ENCODE peak calls at places on chromosomes 13 and 19, in nine cellular contexts. L is lower leg skin, K is heart right ventricle, N is foreskin fibroblast, R is astrocyte, T is IMR-90, D is pancreas, S is OCI-LY7, H is fibroblast of the aortic adventitia. V is an unnamed sample.

GRCh38 chr19:45161715-45162463 is 1.1 kb upstream of the NKPD1 start:
- DNase-seq in L (no peak), K (no peak), N (peak), R (no peak), T (peak), D (peak), S (no peak), H (peak), V (no peak)

GRCh38 chr13:61664821-61665705 is 249.4 kb upstream of the PCDH20 start:
- DNase-seq in L (no peak), K (no peak), N (no peak), R (peak), T (no peak), D (peak), S (no peak), H (no peak), V (no peak)

GRCh38 chr13:50809133-50810090 is 34.1 kb downstream of the DLEU7 start:
- DNase-seq in L (no peak), K (no peak), N (no peak), R (no peak), T (no peak), D (no peak), S (no peak), H (no peak), V (no peak)

GRCh38 chr19:49631279-49631588 is 8.7 kb downstream of the RRAS start:
- DNase-seq in L (no peak), K (no peak), N (peak), R (no peak), T (no peak), D (no peak), S (no peak), H (no peak), V (no peak)

GRCh38 chr13:79485451-79485850 is 4.5 kb downstream of the NDFIP2 start:
- DNase-seq in L (no peak), K (no peak), N (no peak), R (no peak), T (no peak), D (no peak), S (no peak), H (no peak), V (no peak)

GRCh38 chr19:35202722-35203674 is 25.5 kb downstream of the FAM187B start:
- DNase-seq in L (no peak), K (no peak), N (no peak), R (no peak), T (no peak), D (no peak), S (no peak), H (no peak), V (no peak)

GRCh38 chr13:41054919-41055619 is 6.2 kb upstream of the WBP4 start:
- DNase-seq in L (no peak), K (no peak), N (peak), R (no peak), T (no peak), D (no peak), S (peak), H (no peak), V (no peak)

GRCh38 chr19:40756502-40757110 is 5.6 kb downstream of the SNRPA start:
- DNase-seq in L (no peak), K (no peak), N (no peak), R (no peak), T (no peak), D (no peak), S (no peak), H (no peak), V (no peak)

GRCh38 chr13:78806457-78806856 is 147.5 kb upstream of the OBI1 start:
- DNase-seq in L (no peak), K (no peak), N (no peak), R (no peak), T (no peak), D (no peak), S (no peak), H (no peak), V (no peak)

GRCh38 chr19:32172761-32173160 is 172.6 kb upstream of the ZNF507 start:
- DNase-seq in L (no peak), K (no peak), N (no peak), R (no peak), T (no peak), D (no peak), S (no peak), H (no peak), V (no peak)

GRCh38 chr13:22454586-22454985 is 726.2 kb upstream of the SGCG start:
- DNase-seq in L (no peak), K (no peak), N (no peak), R (no peak), T (no peak), D (no peak), S (no peak), H (no peak), V (no peak)

GRCh38 chr19:55132453-55133129 is 15.2 kb upstream of the PPP1R12C start:
- DNase-seq in L (no peak), K (no peak), N (no peak), R (no peak), T (no peak), D (no peak), S (peak), H (no peak), V (no peak)

GRCh38 chr19:2354670-2355069 is 5.4 kb upstream of the TMPRSS9 start:
- DNase-seq in L (no peak), K (no peak), N (no peak), R (no peak), T (no peak), D (no peak), S (no peak), H (no peak), V (no peak)

GRCh38 chr19:52171321-52172169 is at the start of gene ZNF836:
- DNase-seq in L (peak), K (peak), N (peak), R (peak), T (peak), D (peak), S (peak), H (peak), V (no peak)

GRCh38 chr19:35713904-35714440 is 3.8 kb upstream of the KMT2B start:
- DNase-seq in L (no peak), K (no peak), N (no peak), R (no peak), T (no peak), D (no peak), S (no peak), H (no peak), V (no peak)

GRCh38 chr19:50716178-50717025 is 3.2 kb downstream of the SHANK1 start:
- DNase-seq in L (no peak), K (no peak), N (no peak), R (no peak), T (no peak), D (peak), S (no peak), H (no peak), V (no peak)

GRCh38 chr13:47598340-47598911 is 402.6 kb downstream of the SUCLA2 start:
- DNase-seq in L (no peak), K (no peak), N (peak), R (no peak), T (peak), D (no peak), S (peak), H (peak), V (no peak)

GRCh38 chr19:50922316-50922853 is 11.2 kb upstream of the KLK4 start:
- DNase-seq in L (no peak), K (peak), N (peak), R (peak), T (peak), D (peak), S (peak), H (peak), V (no peak)

GRCh38 chr19:46240693-46241092 is 11.2 kb downstream of the IGFL1 start:
- DNase-seq in L (peak), K (no peak), N (no peak), R (no peak), T (no peak), D (no peak), S (no peak), H (no peak), V (no peak)

GRCh38 chr19:46239193-46239767 is 9.7 kb downstream of the IGFL1 start:
- DNase-seq in L (no peak), K (no peak), N (no peak), R (no peak), T (no peak), D (no peak), S (no peak), H (no peak), V (no peak)

GRCh38 chr19:46241676-46242075 is 12.1 kb downstream of the IGFL1 start:
- DNase-seq in L (no peak), K (no peak), N (no peak), R (no peak), T (no peak), D (no peak), S (no peak), H (no peak), V (no peak)
- H3K4me3 ChIP-seq in L (no peak), K (no peak), N (no peak), R (no peak), T (no peak), D (no peak), S (no peak), H (no peak), V (no peak)

GRCh38 chr19:18636969-18637629 is at the start of gene KLHL26:
- DNase-seq in L (no peak), K (no peak), N (no peak), R (no peak), T (no peak), D (peak), S (no peak), H (no peak), V (no peak)

GRCh38 chr19:18636183-18636968 is 452 bp upstream of the KLHL26 start:
- DNase-seq in L (peak), K (peak), N (peak), R (peak), T (peak), D (peak), S (peak), H (peak), V (peak)

GRCh38 chr19:18639706-18640105 is 2.9 kb downstream of the KLHL26 start:
- DNase-seq in L (no peak), K (no peak), N (no peak), R (no peak), T (no peak), D (no peak), S (no peak), H (no peak), V (no peak)

GRCh38 chr19:18635831-18636182 is 1.0 kb upstream of the KLHL26 start:
- DNase-seq in L (no peak), K (no peak), N (no peak), R (no peak), T (no peak), D (no peak), S (no peak), H (no peak), V (no peak)

GRCh38 chr19:18637644-18638630 is 1.1 kb downstream of the KLHL26 start:
- DNase-seq in L (no peak), K (no peak), N (no peak), R (no peak), T (no peak), D (peak), S (no peak), H (no peak), V (no peak)
- TF ChIP-seq CTCF in L (no peak), K (no peak), N (no peak), R (no peak), T (peak), D (no peak), S (no peak), H (no peak), V (no peak)

DNA sequence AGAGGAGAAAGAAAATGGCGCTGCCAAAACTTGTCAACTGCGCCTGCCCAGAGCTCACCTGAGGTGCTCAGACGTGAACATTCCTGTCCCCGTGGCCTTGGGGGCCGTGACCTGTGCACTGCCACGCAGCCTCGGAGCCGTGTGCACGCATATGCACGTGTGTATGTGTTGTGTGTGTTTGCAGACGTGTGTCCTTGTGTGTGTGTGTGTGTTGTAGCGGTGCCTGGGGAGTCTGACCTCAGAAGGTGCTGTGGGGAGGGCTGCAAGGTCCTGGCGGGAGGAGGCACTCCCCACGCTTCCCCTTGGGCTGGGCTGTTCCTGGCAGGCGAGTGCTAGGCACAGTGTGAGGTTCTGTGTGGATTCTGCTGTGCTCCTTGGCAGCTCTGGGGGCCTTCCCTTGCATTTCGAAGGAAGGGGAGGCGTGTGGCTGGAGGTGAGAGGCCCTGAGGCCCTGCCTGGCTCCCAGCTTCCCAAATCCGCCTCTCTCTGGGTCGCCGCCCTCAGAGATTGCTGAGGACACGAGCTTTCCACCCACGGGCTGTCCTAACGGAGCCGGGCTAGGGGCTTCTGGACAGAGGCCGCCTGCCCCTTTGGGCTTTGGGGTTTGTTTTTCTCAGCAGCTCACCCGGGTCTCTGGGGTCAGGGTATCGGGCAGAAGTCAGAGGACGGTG is 4.5 kb downstream of the BSG start:
- DNase-seq in L (no peak), K (no peak), N (no peak), R (no peak), T (no peak), D (no peak), S (no peak), H (no peak), V (no peak)
- H3K4me3 ChIP-seq in L (no peak), K (peak), N (no peak), R (no peak), T (no peak), D (no peak), S (no peak), H (no peak), V (no peak)

DNA sequence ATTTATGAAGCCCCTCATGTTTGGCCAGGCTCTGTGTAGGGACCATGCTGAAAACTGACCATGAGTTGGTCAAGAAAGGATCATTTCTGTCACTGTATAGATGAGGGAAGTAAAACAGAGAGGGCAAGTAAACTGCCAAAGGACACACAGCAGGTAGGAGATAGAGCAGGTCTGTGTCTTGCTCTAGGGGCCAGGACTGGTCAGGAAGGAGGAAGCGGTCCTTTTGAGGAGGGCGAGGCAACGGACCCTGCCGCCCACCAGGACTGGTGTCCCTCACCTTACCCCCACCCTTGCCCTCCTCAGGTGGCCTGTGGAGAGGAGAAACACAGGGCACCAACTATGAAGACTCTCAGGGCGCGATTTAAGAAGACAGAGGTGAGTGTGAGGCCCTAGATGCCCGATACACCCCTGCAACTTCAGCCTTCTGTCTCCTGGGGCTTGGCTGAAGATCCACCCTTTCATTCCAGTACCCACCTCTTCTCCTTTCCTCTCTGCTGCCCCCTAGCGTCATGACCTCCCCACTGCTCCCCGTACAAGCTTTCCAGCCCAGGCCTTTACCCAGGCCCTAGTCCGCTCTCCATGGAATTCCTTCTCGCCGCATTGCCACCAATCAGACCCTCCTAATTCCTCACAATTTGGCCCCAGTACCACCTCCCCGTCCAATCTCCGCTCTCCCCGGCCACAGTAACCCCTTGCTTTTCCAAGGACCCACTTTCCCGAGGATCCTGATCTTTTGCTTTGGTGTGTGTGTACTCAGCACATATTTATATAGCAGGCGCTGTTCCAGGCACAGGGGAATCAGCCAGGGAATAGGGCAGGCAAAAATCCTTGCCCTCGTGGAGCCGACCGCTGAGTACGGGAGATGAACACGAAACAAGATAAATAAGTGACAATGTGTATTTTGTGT is 3.9 kb downstream of the ANKRD24 start:
- DNase-seq in L (peak), K (peak), N (peak), R (peak), T (peak), D (peak), S (peak), H (peak), V (no peak)
- TF ChIP-seq CTCF in L (no peak), K (peak), N (peak), R (peak), T (peak), D (peak), S (peak), H (peak), V (peak)

GRCh38 chr19:10601999-10602329 is 14.9 kb upstream of the AP1M2 start:
- DNase-seq in L (no peak), K (no peak), N (no peak), R (peak), T (no peak), D (no peak), S (no peak), H (no peak), V (no peak)
- H3K4me3 ChIP-seq in L (no peak), K (peak), N (peak), R (no peak), T (no peak), D (peak), S (peak), H (peak), V (no peak)

DNA sequence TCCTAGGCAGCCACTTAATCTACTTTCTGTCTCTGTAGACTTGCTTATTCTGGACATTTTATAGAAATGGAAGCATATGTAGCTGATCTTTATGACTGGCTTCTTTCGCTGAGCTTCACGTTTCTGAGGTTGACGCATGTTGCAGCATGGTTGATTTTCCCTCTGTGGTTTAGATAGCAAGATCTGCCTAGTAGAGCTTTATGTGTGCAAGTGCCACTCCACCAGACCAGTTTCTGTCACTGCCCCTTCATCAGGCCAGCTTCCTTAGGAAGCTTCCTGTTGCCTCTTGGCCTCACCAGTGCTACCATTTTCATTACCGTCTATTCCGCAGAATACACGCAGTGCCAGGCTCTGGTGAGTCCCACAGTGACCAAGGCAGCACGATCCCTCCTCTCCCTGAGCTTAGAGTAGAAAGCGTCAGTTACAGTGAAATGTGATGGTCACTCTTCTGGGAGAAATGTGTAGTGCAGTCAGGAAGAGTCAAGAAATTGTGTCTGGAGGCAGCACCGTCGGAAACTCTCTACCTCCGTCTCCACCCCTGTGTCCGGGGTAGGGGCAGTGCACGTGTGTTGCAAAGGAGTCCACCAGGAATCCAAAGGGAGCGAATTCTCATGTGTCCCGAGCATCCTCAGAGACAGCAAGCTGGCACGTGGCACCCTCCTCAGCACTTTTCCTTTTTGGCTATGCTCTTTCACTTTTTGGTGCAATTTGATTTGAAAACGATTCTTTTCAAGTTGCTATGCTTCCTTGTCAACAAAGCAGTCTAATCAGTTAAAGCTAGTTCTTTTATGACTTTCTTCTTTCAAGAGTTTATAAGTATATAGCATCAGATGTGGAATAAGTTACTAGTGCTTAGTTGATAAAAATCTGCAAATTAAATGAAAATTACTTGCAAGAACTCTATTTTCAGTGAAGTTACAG is 45.4 kb upstream of the GPR183 start:
- DNase-seq in L (no peak), K (no peak), N (no peak), R (no peak), T (no peak), D (no peak), S (no peak), H (no peak), V (no peak)
- TF ChIP-seq CTCF in L (no peak), K (no peak), N (no peak), R (no peak), T (no peak), D (no peak), S (no peak), H (no peak), V (no peak)

DNA sequence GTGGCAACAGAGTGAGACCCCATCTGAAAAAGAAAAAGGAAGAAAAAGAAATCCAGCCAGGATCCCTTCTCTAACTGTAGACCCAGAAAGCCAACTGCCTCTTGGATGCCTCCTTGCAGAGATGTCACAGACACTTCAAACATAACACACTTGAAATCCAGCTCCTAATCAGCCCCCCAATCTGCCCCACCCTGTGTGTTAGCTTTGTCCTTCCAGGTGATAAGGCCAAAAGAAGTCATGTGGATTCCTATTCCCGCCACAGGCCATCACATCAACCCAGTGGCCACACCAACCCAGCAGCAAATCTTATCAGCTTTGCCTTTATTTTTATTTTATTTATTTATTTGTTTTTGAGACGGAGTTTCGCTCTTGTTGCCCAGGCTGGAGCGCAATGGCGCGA is 8.1 kb downstream of the BEST2 start:
- DNase-seq in L (no peak), K (no peak), N (no peak), R (no peak), T (no peak), D (no peak), S (no peak), H (no peak), V (no peak)
- H3K4me3 ChIP-seq in L (no peak), K (no peak), N (no peak), R (no peak), T (no peak), D (no peak), S (no peak), H (no peak), V (no peak)

GRCh38 chr13:29260684-29261083 is 334.8 kb downstream of the SLC7A1 start:
- DNase-seq in L (no peak), K (no peak), N (no peak), R (no peak), T (no peak), D (no peak), S (no peak), H (no peak), V (no peak)
- TF ChIP-seq CTCF in L (no peak), K (peak), N (no peak), R (no peak), T (no peak), D (no peak), S (peak), H (no peak), V (no peak)